ENCODE peak calls at places on chromosomes 3 and 15, in seven cellular contexts. One of them, this sample, is unnamed.

GRCh38 chr3:76873509-76874242 is 166.2 kb upstream of the ROBO2 start:
- DNase-seq in NCI-H1930: no peak
- DNase-seq in CD4-positive, alpha-beta memory T cell: no peak
- DNase-seq in psoas muscle: no peak
- DNase-seq in HuH-7: no peak
- DNase-seq in nephron progenitor cell: no peak
- DNase-seq in HFF-Myc: no peak
- DNase-seq in this sample: no peak

GRCh38 chr3:12963869-12964712 is 109.1 kb downstream of the IQSEC1 start:
- DNase-seq in NCI-H1930: no peak
- DNase-seq in CD4-positive, alpha-beta memory T cell: no peak
- DNase-seq in psoas muscle: peak
- DNase-seq in HuH-7: no peak
- DNase-seq in nephron progenitor cell: no peak
- DNase-seq in HFF-Myc: no peak
- DNase-seq in this sample: no peak

GRCh38 chr3:129013491-129013891 is 12.4 kb downstream of the EFCC1 start:
- DNase-seq in NCI-H1930: no peak
- DNase-seq in CD4-positive, alpha-beta memory T cell: no peak
- DNase-seq in psoas muscle: no peak
- DNase-seq in HuH-7: no peak
- DNase-seq in nephron progenitor cell: no peak
- DNase-seq in HFF-Myc: no peak
- DNase-seq in this sample: no peak

GRCh38 chr3:59313365-59313764 is 263.5 kb upstream of the CFAP20DC start:
- DNase-seq in NCI-H1930: no peak
- DNase-seq in CD4-positive, alpha-beta memory T cell: no peak
- DNase-seq in psoas muscle: peak
- DNase-seq in HuH-7: peak
- DNase-seq in nephron progenitor cell: peak
- DNase-seq in HFF-Myc: no peak
- DNase-seq in this sample: no peak

GRCh38 chr15:31740203-31740602 is 290.1 kb upstream of the CHRNA7 start:
- DNase-seq in NCI-H1930: no peak
- DNase-seq in CD4-positive, alpha-beta memory T cell: no peak
- DNase-seq in psoas muscle: no peak
- DNase-seq in HuH-7: no peak
- DNase-seq in nephron progenitor cell: peak
- DNase-seq in HFF-Myc: no peak
- DNase-seq in this sample: no peak

GRCh38 chr3:186152889-186153292 is 44.0 kb upstream of the ETV5 start:
- DNase-seq in NCI-H1930: no peak
- DNase-seq in CD4-positive, alpha-beta memory T cell: no peak
- DNase-seq in psoas muscle: no peak
- DNase-seq in HuH-7: no peak
- DNase-seq in nephron progenitor cell: no peak
- DNase-seq in HFF-Myc: no peak
- DNase-seq in this sample: no peak

GRCh38 chr3:108524547-108524946 is 14.2 kb upstream of the MYH15 start:
- DNase-seq in NCI-H1930: no peak
- DNase-seq in CD4-positive, alpha-beta memory T cell: no peak
- DNase-seq in psoas muscle: no peak
- DNase-seq in HuH-7: no peak
- DNase-seq in nephron progenitor cell: no peak
- DNase-seq in HFF-Myc: peak
- DNase-seq in this sample: no peak

GRCh38 chr15:41819455-41820050 is 8.3 kb upstream of the JMJD7 start:
- DNase-seq in NCI-H1930: no peak
- DNase-seq in CD4-positive, alpha-beta memory T cell: no peak
- DNase-seq in psoas muscle: no peak
- DNase-seq in HuH-7: no peak
- DNase-seq in nephron progenitor cell: no peak
- DNase-seq in HFF-Myc: no peak
- DNase-seq in this sample: no peak

GRCh38 chr15:77905301-77905920 is 172.1 kb downstream of the TBC1D2B start:
- DNase-seq in NCI-H1930: no peak
- DNase-seq in CD4-positive, alpha-beta memory T cell: no peak
- DNase-seq in psoas muscle: no peak
- DNase-seq in HuH-7: no peak
- DNase-seq in nephron progenitor cell: no peak
- DNase-seq in HFF-Myc: no peak
- DNase-seq in this sample: no peak

GRCh38 chr15:33132722-33133345 is 61.7 kb downstream of the FMN1 start:
- DNase-seq in NCI-H1930: peak
- DNase-seq in CD4-positive, alpha-beta memory T cell: no peak
- DNase-seq in psoas muscle: no peak
- DNase-seq in HuH-7: peak
- DNase-seq in nephron progenitor cell: peak
- DNase-seq in HFF-Myc: peak
- DNase-seq in this sample: peak

GRCh38 chr3:147360936-147361670 is 45.2 kb downstream of the ZIC4 start:
- DNase-seq in NCI-H1930: no peak
- DNase-seq in CD4-positive, alpha-beta memory T cell: no peak
- DNase-seq in psoas muscle: no peak
- DNase-seq in HuH-7: no peak
- DNase-seq in nephron progenitor cell: peak
- DNase-seq in HFF-Myc: no peak
- DNase-seq in this sample: no peak

GRCh38 chr3:128080323-128080898 is 28.2 kb downstream of the SEC61A1 start:
- DNase-seq in NCI-H1930: no peak
- DNase-seq in CD4-positive, alpha-beta memory T cell: no peak
- DNase-seq in psoas muscle: no peak
- DNase-seq in HuH-7: no peak
- DNase-seq in nephron progenitor cell: no peak
- DNase-seq in HFF-Myc: peak
- DNase-seq in this sample: no peak

GRCh38 chr15:55789066-55789660 is 46.2 kb upstream of the PRTG start:
- DNase-seq in NCI-H1930: no peak
- DNase-seq in CD4-positive, alpha-beta memory T cell: no peak
- DNase-seq in psoas muscle: no peak
- DNase-seq in HuH-7: peak
- DNase-seq in nephron progenitor cell: no peak
- DNase-seq in HFF-Myc: no peak
- DNase-seq in this sample: no peak

GRCh38 chr3:108472011-108472591 is 38.3 kb downstream of the MYH15 start:
- DNase-seq in NCI-H1930: no peak
- DNase-seq in CD4-positive, alpha-beta memory T cell: no peak
- DNase-seq in psoas muscle: no peak
- DNase-seq in HuH-7: no peak
- DNase-seq in nephron progenitor cell: no peak
- DNase-seq in HFF-Myc: peak
- DNase-seq in this sample: no peak

GRCh38 chr3:196108075-196108743 is 26.3 kb upstream of the TFRC start:
- DNase-seq in NCI-H1930: no peak
- DNase-seq in CD4-positive, alpha-beta memory T cell: no peak
- DNase-seq in psoas muscle: no peak
- DNase-seq in HuH-7: no peak
- DNase-seq in nephron progenitor cell: no peak
- DNase-seq in HFF-Myc: no peak
- DNase-seq in this sample: no peak

GRCh38 chr3:147843331-147843730 is 434.2 kb downstream of the ZIC1 start:
- DNase-seq in NCI-H1930: no peak
- DNase-seq in CD4-positive, alpha-beta memory T cell: no peak
- DNase-seq in psoas muscle: no peak
- DNase-seq in HuH-7: no peak
- DNase-seq in nephron progenitor cell: no peak
- DNase-seq in HFF-Myc: no peak
- DNase-seq in this sample: no peak

GRCh38 chr3:161104561-161105551 is at the start of gene B3GALNT1:
- DNase-seq in NCI-H1930: peak
- DNase-seq in CD4-positive, alpha-beta memory T cell: no peak
- DNase-seq in psoas muscle: peak
- DNase-seq in HuH-7: peak
- DNase-seq in nephron progenitor cell: peak
- DNase-seq in HFF-Myc: peak
- DNase-seq in this sample: peak

GRCh38 chr15:70251246-70251990 is 153.7 kb upstream of the TLE3 start:
- DNase-seq in NCI-H1930: no peak
- DNase-seq in CD4-positive, alpha-beta memory T cell: no peak
- DNase-seq in psoas muscle: no peak
- DNase-seq in HuH-7: no peak
- DNase-seq in nephron progenitor cell: no peak
- DNase-seq in HFF-Myc: no peak
- DNase-seq in this sample: no peak

GRCh38 chr3:56826831-56827722 is 25.3 kb upstream of the ARHGEF3 start:
- DNase-seq in NCI-H1930: no peak
- DNase-seq in CD4-positive, alpha-beta memory T cell: no peak
- DNase-seq in psoas muscle: no peak
- DNase-seq in HuH-7: no peak
- DNase-seq in nephron progenitor cell: no peak
- DNase-seq in HFF-Myc: no peak
- DNase-seq in this sample: no peak

GRCh38 chr3:36653095-36653494 is 111.3 kb downstream of the DCLK3 start:
- DNase-seq in NCI-H1930: no peak
- DNase-seq in CD4-positive, alpha-beta memory T cell: no peak
- DNase-seq in psoas muscle: no peak
- DNase-seq in HuH-7: no peak
- DNase-seq in nephron progenitor cell: no peak
- DNase-seq in HFF-Myc: peak
- DNase-seq in this sample: no peak

GRCh38 chr3:127717357-127718243 is 44.8 kb downstream of the ABTB1 start:
- DNase-seq in NCI-H1930: no peak
- DNase-seq in CD4-positive, alpha-beta memory T cell: no peak
- DNase-seq in psoas muscle: no peak
- DNase-seq in HuH-7: no peak
- DNase-seq in nephron progenitor cell: no peak
- DNase-seq in HFF-Myc: no peak
- DNase-seq in this sample: no peak

GRCh38 chr3:9008550-9009255 is 45.4 kb upstream of the RAD18 start:
- DNase-seq in NCI-H1930: no peak
- DNase-seq in CD4-positive, alpha-beta memory T cell: no peak
- DNase-seq in psoas muscle: no peak
- DNase-seq in HuH-7: no peak
- DNase-seq in nephron progenitor cell: no peak
- DNase-seq in HFF-Myc: no peak
- DNase-seq in this sample: no peak

GRCh38 chr3:120766576-120766975 is 24.0 kb downstream of the GTF2E1 start:
- DNase-seq in NCI-H1930: no peak
- DNase-seq in CD4-positive, alpha-beta memory T cell: no peak
- DNase-seq in psoas muscle: no peak
- DNase-seq in HuH-7: no peak
- DNase-seq in nephron progenitor cell: no peak
- DNase-seq in HFF-Myc: no peak
- DNase-seq in this sample: no peak

GRCh38 chr3:36244728-36245127 is 135.6 kb upstream of the STAC start:
- DNase-seq in NCI-H1930: no peak
- DNase-seq in CD4-positive, alpha-beta memory T cell: no peak
- DNase-seq in psoas muscle: no peak
- DNase-seq in HuH-7: no peak
- DNase-seq in nephron progenitor cell: no peak
- DNase-seq in HFF-Myc: peak
- DNase-seq in this sample: no peak

GRCh38 chr3:159236306-159236705 is 434.5 kb downstream of the MFSD1 start:
- DNase-seq in NCI-H1930: no peak
- DNase-seq in CD4-positive, alpha-beta memory T cell: no peak
- DNase-seq in psoas muscle: no peak
- DNase-seq in HuH-7: no peak
- DNase-seq in nephron progenitor cell: no peak
- DNase-seq in HFF-Myc: no peak
- DNase-seq in this sample: no peak

GRCh38 chr15:67812232-67812631 is 13.1 kb upstream of the SKOR1 start:
- DNase-seq in NCI-H1930: no peak
- DNase-seq in CD4-positive, alpha-beta memory T cell: peak
- DNase-seq in psoas muscle: no peak
- DNase-seq in HuH-7: no peak
- DNase-seq in nephron progenitor cell: no peak
- DNase-seq in HFF-Myc: no peak
- DNase-seq in this sample: no peak

GRCh38 chr3:80355144-80355543 is 587.3 kb upstream of the ROBO1 start:
- DNase-seq in NCI-H1930: no peak
- DNase-seq in CD4-positive, alpha-beta memory T cell: no peak
- DNase-seq in psoas muscle: no peak
- DNase-seq in HuH-7: no peak
- DNase-seq in nephron progenitor cell: no peak
- DNase-seq in HFF-Myc: no peak
- DNase-seq in this sample: no peak

GRCh38 chr15:40693904-40694705 is 869 bp upstream of the RAD51 start:
- DNase-seq in NCI-H1930: no peak
- DNase-seq in CD4-positive, alpha-beta memory T cell: no peak
- DNase-seq in psoas muscle: no peak
- DNase-seq in HuH-7: no peak
- DNase-seq in nephron progenitor cell: peak
- DNase-seq in HFF-Myc: no peak
- DNase-seq in this sample: no peak

GRCh38 chr3:9947025-9947995 is 4.9 kb downstream of the PRRT3 start:
- DNase-seq in NCI-H1930: peak
- DNase-seq in CD4-positive, alpha-beta memory T cell: no peak
- DNase-seq in psoas muscle: peak
- DNase-seq in HuH-7: peak
- DNase-seq in nephron progenitor cell: peak
- DNase-seq in HFF-Myc: no peak
- DNase-seq in this sample: peak

GRCh38 chr15:70955151-70955550 is 62.5 kb downstream of the LRRC49 start:
- DNase-seq in NCI-H1930: no peak
- DNase-seq in CD4-positive, alpha-beta memory T cell: no peak
- DNase-seq in psoas muscle: no peak
- DNase-seq in HuH-7: no peak
- DNase-seq in nephron progenitor cell: no peak
- DNase-seq in HFF-Myc: no peak
- DNase-seq in this sample: no peak

GRCh38 chr3:61894988-61895935 is 333.9 kb downstream of the PTPRG start:
- DNase-seq in NCI-H1930: no peak
- DNase-seq in CD4-positive, alpha-beta memory T cell: no peak
- DNase-seq in psoas muscle: peak
- DNase-seq in HuH-7: no peak
- DNase-seq in nephron progenitor cell: no peak
- DNase-seq in HFF-Myc: peak
- DNase-seq in this sample: no peak

GRCh38 chr15:98873441-98874218 is 134.0 kb downstream of the PGPEP1L start:
- DNase-seq in NCI-H1930: no peak
- DNase-seq in CD4-positive, alpha-beta memory T cell: no peak
- DNase-seq in psoas muscle: no peak
- DNase-seq in HuH-7: no peak
- DNase-seq in nephron progenitor cell: no peak
- DNase-seq in HFF-Myc: no peak
- DNase-seq in this sample: no peak

GRCh38 chr15:40928975-40929729 is at the start of gene DLL4:
- DNase-seq in NCI-H1930: peak
- DNase-seq in CD4-positive, alpha-beta memory T cell: peak
- DNase-seq in psoas muscle: peak
- DNase-seq in HuH-7: peak
- DNase-seq in nephron progenitor cell: peak
- DNase-seq in HFF-Myc: no peak
- DNase-seq in this sample: no peak

GRCh38 chr3:179146911-179147570 is 1.1 kb upstream of the PIK3CA start:
- DNase-seq in NCI-H1930: peak
- DNase-seq in CD4-positive, alpha-beta memory T cell: peak
- DNase-seq in psoas muscle: no peak
- DNase-seq in HuH-7: peak
- DNase-seq in nephron progenitor cell: peak
- DNase-seq in HFF-Myc: peak
- DNase-seq in this sample: peak